ENCODE peak calls at places on chromosomes 3 and 15, in five cellular contexts. One of them, this sample, is unnamed.

GRCh38 chr3:183548262-183548769 is 7.2 kb downstream of the KLHL6 start:
- DNase-seq in AG09309: peak; percentile 24
- DNase-seq in coronary artery: no peak
- DNase-seq in fibroblast of the aortic adventitia: peak; percentile 64
- DNase-seq in GM13977: no peak
- DNase-seq in this sample: peak; percentile 53

GRCh38 chr15:101064795-101065569 is 145.8 kb downstream of the LRRK1 start:
- DNase-seq in AG09309: no peak
- DNase-seq in coronary artery: no peak
- DNase-seq in fibroblast of the aortic adventitia: no peak
- DNase-seq in GM13977: no peak
- DNase-seq in this sample: no peak

GRCh38 chr3:4988815-4989648 is 9.8 kb downstream of the BHLHE40 start:
- DNase-seq in AG09309: no peak
- DNase-seq in coronary artery: no peak
- DNase-seq in fibroblast of the aortic adventitia: peak; percentile 68
- DNase-seq in GM13977: no peak
- DNase-seq in this sample: no peak

GRCh38 chr3:142873569-142873968 is 15.3 kb downstream of the PCOLCE2 start:
- DNase-seq in AG09309: no peak
- DNase-seq in coronary artery: no peak
- DNase-seq in fibroblast of the aortic adventitia: no peak
- DNase-seq in GM13977: no peak
- DNase-seq in this sample: no peak

GRCh38 chr15:48385431-48385830 is 54.2 kb downstream of the DUT start:
- DNase-seq in AG09309: peak; percentile 99
- DNase-seq in coronary artery: no peak
- DNase-seq in fibroblast of the aortic adventitia: peak; percentile 99
- DNase-seq in GM13977: no peak
- DNase-seq in this sample: peak; percentile 98

GRCh38 chr3:47899495-47900108 is 96.7 kb downstream of the DHX30 start:
- DNase-seq in AG09309: no peak
- DNase-seq in coronary artery: no peak
- DNase-seq in fibroblast of the aortic adventitia: peak; percentile 35
- DNase-seq in GM13977: no peak
- DNase-seq in this sample: no peak

GRCh38 chr3:193829781-193830180 is 236.8 kb downstream of the OPA1 start:
- DNase-seq in AG09309: no peak
- DNase-seq in coronary artery: no peak
- DNase-seq in fibroblast of the aortic adventitia: no peak
- DNase-seq in GM13977: no peak
- DNase-seq in this sample: no peak

GRCh38 chr3:156776046-156776445 is 50.1 kb upstream of the LEKR1 start:
- DNase-seq in AG09309: no peak
- DNase-seq in coronary artery: no peak
- DNase-seq in fibroblast of the aortic adventitia: no peak
- DNase-seq in GM13977: no peak
- DNase-seq in this sample: no peak

GRCh38 chr15:29700296-29700695 is 122.0 kb downstream of the TJP1 start:
- DNase-seq in AG09309: no peak
- DNase-seq in coronary artery: no peak
- DNase-seq in fibroblast of the aortic adventitia: no peak
- DNase-seq in GM13977: no peak
- DNase-seq in this sample: no peak

GRCh38 chr3:196979545-196979944 is 10.9 kb upstream of the PIGZ start:
- DNase-seq in AG09309: peak; percentile 49
- DNase-seq in coronary artery: no peak
- DNase-seq in fibroblast of the aortic adventitia: peak; percentile 83
- DNase-seq in GM13977: no peak
- DNase-seq in this sample: peak; percentile 17

GRCh38 chr3:12328132-12328915 is 39.5 kb downstream of the PPARG start:
- DNase-seq in AG09309: no peak
- DNase-seq in coronary artery: no peak
- DNase-seq in fibroblast of the aortic adventitia: no peak
- DNase-seq in GM13977: no peak
- DNase-seq in this sample: no peak

GRCh38 chr3:186790261-186790981 is 7.0 kb downstream of the EIF4A2 start:
- DNase-seq in AG09309: no peak
- DNase-seq in coronary artery: no peak
- DNase-seq in fibroblast of the aortic adventitia: peak; percentile 67
- DNase-seq in GM13977: no peak
- DNase-seq in this sample: no peak

GRCh38 chr3:172330413-172330812 is 117.8 kb downstream of the GHSR start:
- DNase-seq in AG09309: no peak
- DNase-seq in coronary artery: no peak
- DNase-seq in fibroblast of the aortic adventitia: no peak
- DNase-seq in GM13977: no peak
- DNase-seq in this sample: no peak

GRCh38 chr15:101148881-101149664 is 102.8 kb downstream of the CHSY1 start:
- DNase-seq in AG09309: no peak
- DNase-seq in coronary artery: no peak
- DNase-seq in fibroblast of the aortic adventitia: no peak
- DNase-seq in GM13977: no peak
- DNase-seq in this sample: no peak

GRCh38 chr3:68447885-68448284 is 484.5 kb downstream of the TAFA4 start:
- DNase-seq in AG09309: no peak
- DNase-seq in coronary artery: no peak
- DNase-seq in fibroblast of the aortic adventitia: no peak
- DNase-seq in GM13977: no peak
- DNase-seq in this sample: no peak

GRCh38 chr3:15318661-15319060 is 13.7 kb downstream of the SH3BP5 start:
- DNase-seq in AG09309: no peak
- DNase-seq in coronary artery: no peak
- DNase-seq in fibroblast of the aortic adventitia: peak; percentile 51
- DNase-seq in GM13977: no peak
- DNase-seq in this sample: no peak

GRCh38 chr3:127049390-127049789 is 66.5 kb downstream of the PLXNA1 start:
- DNase-seq in AG09309: no peak
- DNase-seq in coronary artery: no peak
- DNase-seq in fibroblast of the aortic adventitia: no peak
- DNase-seq in GM13977: no peak
- DNase-seq in this sample: no peak

GRCh38 chr15:48865387-48866079 is 12.4 kb upstream of the EID1 start:
- DNase-seq in AG09309: peak; percentile 24
- DNase-seq in coronary artery: no peak
- DNase-seq in fibroblast of the aortic adventitia: peak; percentile 88
- DNase-seq in GM13977: no peak
- DNase-seq in this sample: no peak

GRCh38 chr15:79050341-79050740 is 40.2 kb downstream of the RASGRF1 start:
- DNase-seq in AG09309: no peak
- DNase-seq in coronary artery: no peak
- DNase-seq in fibroblast of the aortic adventitia: no peak
- DNase-seq in GM13977: no peak
- DNase-seq in this sample: no peak

GRCh38 chr3:172138792-172139507 is 99.6 kb downstream of the FNDC3B start:
- DNase-seq in AG09309: no peak
- DNase-seq in coronary artery: no peak
- DNase-seq in fibroblast of the aortic adventitia: no peak
- DNase-seq in GM13977: peak; percentile 20
- DNase-seq in this sample: no peak

GRCh38 chr15:67685008-67685599 is 140.2 kb upstream of the SKOR1 start:
- DNase-seq in AG09309: peak; percentile 2
- DNase-seq in coronary artery: no peak
- DNase-seq in fibroblast of the aortic adventitia: peak; percentile 47
- DNase-seq in GM13977: no peak
- DNase-seq in this sample: no peak

DNA sequence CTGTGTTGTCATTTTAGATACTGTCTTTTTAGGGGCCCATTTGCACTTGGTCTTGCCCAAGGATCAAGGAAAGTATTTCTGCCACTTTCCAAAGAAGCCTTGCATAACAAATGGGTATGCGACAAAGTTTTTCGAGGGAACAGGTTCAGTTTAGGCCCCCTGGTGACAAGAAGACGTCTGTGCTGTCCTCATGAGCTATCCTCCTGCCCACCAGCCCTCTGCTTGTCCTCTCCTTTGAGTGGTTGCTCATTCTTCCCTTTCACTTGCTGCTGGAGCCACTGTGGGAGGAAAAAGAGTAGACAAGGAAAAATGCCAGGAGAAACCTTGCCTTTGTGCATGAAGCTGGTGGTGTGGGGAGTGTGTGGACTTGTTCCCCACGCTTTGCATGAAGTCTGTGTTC is 171.9 kb downstream of the CACNA2D3 start:
- DNase-seq in AG09309: no peak
- DNase-seq in coronary artery: no peak
- DNase-seq in fibroblast of the aortic adventitia: no peak
- DNase-seq in GM13977: no peak
- DNase-seq in this sample: no peak
- TF ChIP-seq CTCF in AG09309: no peak
- TF ChIP-seq CTCF in coronary artery: no peak
- TF ChIP-seq CTCF in fibroblast of the aortic adventitia: no peak
- TF ChIP-seq CTCF in GM13977: no peak
- TF ChIP-seq CTCF in this sample: no peak

GRCh38 chr15:75367406-75367912 is 948 bp downstream of the MAN2C1 start:
- DNase-seq in AG09309: no peak
- DNase-seq in coronary artery: no peak
- DNase-seq in fibroblast of the aortic adventitia: no peak
- DNase-seq in GM13977: no peak
- DNase-seq in this sample: no peak

GRCh38 chr15:75366163-75366562 is 2.2 kb downstream of the MAN2C1 start:
- DNase-seq in AG09309: no peak
- DNase-seq in coronary artery: no peak
- DNase-seq in fibroblast of the aortic adventitia: no peak
- DNase-seq in GM13977: no peak
- DNase-seq in this sample: no peak

GRCh38 chr15:75369897-75370581 is 1.6 kb upstream of the MAN2C1 start:
- DNase-seq in AG09309: no peak
- DNase-seq in coronary artery: no peak
- DNase-seq in fibroblast of the aortic adventitia: no peak
- DNase-seq in GM13977: no peak
- DNase-seq in this sample: no peak

GRCh38 chr15:75368689-75369239 is 357 bp upstream of the MAN2C1 start:
- DNase-seq in AG09309: no peak
- DNase-seq in coronary artery: no peak
- DNase-seq in fibroblast of the aortic adventitia: no peak
- DNase-seq in GM13977: peak; percentile 41
- DNase-seq in this sample: no peak

GRCh38 chr15:75367913-75368688 is at the start of gene MAN2C1:
- DNase-seq in AG09309: peak; percentile 81
- DNase-seq in coronary artery: peak; percentile 95
- DNase-seq in fibroblast of the aortic adventitia: peak; percentile 91
- DNase-seq in GM13977: peak; percentile 95
- DNase-seq in this sample: peak; percentile 81
- TF ChIP-seq CTCF in AG09309: peak; percentile 82
- TF ChIP-seq CTCF in coronary artery: no peak
- TF ChIP-seq CTCF in fibroblast of the aortic adventitia: peak; percentile 78
- TF ChIP-seq CTCF in GM13977: peak; percentile 82
- TF ChIP-seq CTCF in this sample: peak; percentile 90

DNA sequence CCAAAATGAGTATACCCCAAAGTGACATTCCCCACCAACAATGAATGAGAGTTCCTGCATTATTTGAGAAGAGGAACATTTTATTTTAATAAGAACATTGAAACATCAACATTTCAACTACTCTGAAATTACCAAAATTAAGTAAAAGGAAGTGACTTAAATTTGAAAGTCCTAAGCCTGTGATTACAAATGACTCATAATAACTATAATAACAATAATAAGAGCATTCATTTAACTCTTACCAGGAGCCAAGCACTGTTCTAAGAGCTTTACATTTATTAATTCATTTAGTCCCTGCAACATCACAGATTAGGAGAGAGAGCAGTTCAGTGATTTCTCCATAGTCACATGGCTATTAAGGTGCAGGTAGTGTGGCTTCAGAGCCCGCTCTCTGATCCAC is 32.5 kb downstream of the LRRC28 start:
- DNase-seq in AG09309: no peak
- DNase-seq in coronary artery: no peak
- DNase-seq in fibroblast of the aortic adventitia: no peak
- DNase-seq in GM13977: no peak
- DNase-seq in this sample: no peak
- TF ChIP-seq CTCF in AG09309: no peak
- TF ChIP-seq CTCF in coronary artery: no peak
- TF ChIP-seq CTCF in fibroblast of the aortic adventitia: no peak
- TF ChIP-seq CTCF in GM13977: no peak
- TF ChIP-seq CTCF in this sample: no peak

GRCh38 chr3:146222204-146223046 is 28.5 kb downstream of the PLSCR4 start:
- DNase-seq in AG09309: no peak
- DNase-seq in coronary artery: no peak
- DNase-seq in fibroblast of the aortic adventitia: peak; percentile 44
- DNase-seq in GM13977: no peak
- DNase-seq in this sample: no peak
- TF ChIP-seq CTCF in AG09309: no peak
- TF ChIP-seq CTCF in coronary artery: no peak
- TF ChIP-seq CTCF in fibroblast of the aortic adventitia: no peak
- TF ChIP-seq CTCF in GM13977: no peak
- TF ChIP-seq CTCF in this sample: no peak

GRCh38 chr15:52336530-52336929 is 40.9 kb upstream of the MYO5C start:
- DNase-seq in AG09309: no peak
- DNase-seq in coronary artery: no peak
- DNase-seq in fibroblast of the aortic adventitia: no peak
- DNase-seq in GM13977: no peak
- DNase-seq in this sample: no peak
- TF ChIP-seq CTCF in AG09309: no peak
- TF ChIP-seq CTCF in coronary artery: no peak
- TF ChIP-seq CTCF in fibroblast of the aortic adventitia: no peak
- TF ChIP-seq CTCF in GM13977: no peak
- TF ChIP-seq CTCF in this sample: no peak

GRCh38 chr3:60906283-60906682 is 345.0 kb downstream of the FHIT start:
- DNase-seq in AG09309: no peak
- DNase-seq in coronary artery: no peak
- DNase-seq in fibroblast of the aortic adventitia: no peak
- DNase-seq in GM13977: no peak
- DNase-seq in this sample: no peak
- TF ChIP-seq CTCF in AG09309: no peak
- TF ChIP-seq CTCF in coronary artery: no peak
- TF ChIP-seq CTCF in fibroblast of the aortic adventitia: no peak
- TF ChIP-seq CTCF in GM13977: no peak
- TF ChIP-seq CTCF in this sample: no peak

DNA sequence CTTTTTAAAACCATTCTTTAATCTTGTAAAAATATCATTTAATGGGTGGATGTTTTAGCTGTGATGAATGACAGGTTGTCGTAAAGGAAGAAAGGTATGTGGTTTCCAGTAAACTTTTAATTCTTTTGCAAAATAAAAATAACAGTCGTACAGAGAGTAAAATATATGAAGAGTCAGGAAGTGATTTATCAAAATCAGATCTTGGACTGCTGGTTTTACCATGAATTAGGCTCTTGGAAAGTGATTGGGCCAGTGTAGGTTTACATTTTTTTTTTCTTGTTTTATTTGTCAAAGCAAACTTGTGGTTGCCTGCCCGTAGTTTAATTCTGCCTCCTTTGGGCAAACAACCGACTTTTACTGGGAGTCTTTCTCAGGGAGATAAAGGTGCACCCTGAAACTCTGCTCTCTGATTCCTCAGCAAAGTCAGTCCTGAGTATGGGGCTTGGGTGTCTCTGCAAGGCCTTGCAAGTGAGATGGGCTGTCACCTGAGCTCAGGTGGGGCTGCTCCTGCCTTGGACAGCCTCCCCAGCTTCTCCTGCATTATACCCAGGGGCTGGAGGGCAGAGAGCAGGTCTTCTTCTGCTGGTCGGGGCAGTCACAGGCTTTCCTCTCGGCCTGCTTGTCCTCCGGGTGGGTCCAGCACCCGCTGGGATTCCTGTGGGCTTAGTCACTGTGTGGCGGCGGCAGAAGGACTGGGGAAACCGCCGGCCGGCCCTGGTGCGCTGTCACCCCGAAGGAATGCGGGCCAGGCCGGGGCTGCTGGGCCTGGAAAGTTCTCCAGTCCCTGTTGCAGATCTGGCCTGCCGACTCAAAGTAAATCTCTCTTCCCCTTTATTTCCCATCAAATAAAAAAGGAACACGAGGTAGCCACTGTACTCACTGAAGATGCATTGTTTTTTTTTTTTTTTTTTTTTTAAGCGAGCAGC is 79.0 kb downstream of the IGF1R start:
- DNase-seq in AG09309: peak; percentile 78
- DNase-seq in coronary artery: peak; percentile 95
- DNase-seq in fibroblast of the aortic adventitia: peak; percentile 94
- DNase-seq in GM13977: no peak
- DNase-seq in this sample: peak; percentile 65
- TF ChIP-seq CTCF in AG09309: no peak
- TF ChIP-seq CTCF in coronary artery: no peak
- TF ChIP-seq CTCF in fibroblast of the aortic adventitia: no peak
- TF ChIP-seq CTCF in GM13977: no peak
- TF ChIP-seq CTCF in this sample: no peak